ENCODE peak calls at places on chromosomes 3 and 15, in four cellular contexts. D is IMR-90, M is H9, R is mesenchymal stem cell. P is an unnamed sample.

GRCh38 chr3:56930706-56931105 is 129.0 kb upstream of the ARHGEF3 start:
- DNase-seq in D (no peak), M (no peak), R (no peak), P (no peak)

GRCh38 chr15:35305906-35306305 is 220.8 kb upstream of the NANOGP8 start:
- DNase-seq in D (peak; percentile 92), M (no peak), R (peak; percentile 90), P (no peak)

GRCh38 chr3:5768546-5768945 is 581.0 kb downstream of the EDEM1 start:
- DNase-seq in D (no peak), M (no peak), R (no peak), P (no peak)

GRCh38 chr3:64889991-64890390 is 202.2 kb upstream of the ADAMTS9 start:
- DNase-seq in D (peak; percentile 75), M (no peak), R (peak; percentile 69), P (no peak)

GRCh38 chr3:65996605-65997004 is 42.1 kb downstream of the MAGI1 start:
- DNase-seq in D (no peak), M (no peak), R (no peak), P (no peak)

GRCh38 chr3:55579499-55579898 is 92.4 kb upstream of the WNT5A start:
- DNase-seq in D (peak; percentile 81), M (no peak), R (peak; percentile 86), P (no peak)

GRCh38 chr3:160981217-160981938 is 123.8 kb downstream of the B3GALNT1 start:
- DNase-seq in D (no peak), M (no peak), R (peak; percentile 73), P (no peak)

GRCh38 chr3:69292185-69292584 is 93.7 kb downstream of the FRMD4B start:
- DNase-seq in D (no peak), M (no peak), R (no peak), P (no peak)

GRCh38 chr15:66747866-66748265 is 45.8 kb downstream of the SMAD6 start:
- DNase-seq in D (no peak), M (no peak), R (no peak), P (no peak)

GRCh38 chr3:195139876-195140240 is 131.1 kb downstream of the XXYLT1 start:
- DNase-seq in D (peak; percentile 62), M (no peak), R (peak; percentile 17), P (no peak)

GRCh38 chr3:1469687-1470086 is 376.9 kb downstream of the CNTN6 start:
- DNase-seq in D (no peak), M (no peak), R (no peak), P (no peak)

GRCh38 chr3:180987344-180987743 is 2.2 kb downstream of the DNAJC19 start:
- DNase-seq in D (no peak), M (no peak), R (no peak), P (no peak)

GRCh38 chr3:122745365-122746021 is 48.1 kb downstream of the HSPBAP1 start:
- DNase-seq in D (peak; percentile 90), M (no peak), R (peak; percentile 67), P (no peak)

GRCh38 chr15:80386151-80386550 is 18.0 kb upstream of the ARNT2 start:
- DNase-seq in D (no peak), M (no peak), R (no peak), P (no peak)

GRCh38 chr15:62647195-62647865 is 395.2 kb upstream of the TPM1 start:
- DNase-seq in D (peak; percentile 68), M (no peak), R (peak; percentile 41), P (no peak)

GRCh38 chr15:90419202-90419601 is 31.2 kb downstream of the IQGAP1 start:
- DNase-seq in D (no peak), M (no peak), R (peak; percentile 29), P (no peak)

GRCh38 chr15:86063328-86064180 is 16.1 kb upstream of the AGBL1 start:
- DNase-seq in D (no peak), M (no peak), R (no peak), P (peak; percentile 68)

GRCh38 chr15:45399381-45400212 is 21.3 kb upstream of the GATM start:
- DNase-seq in D (peak; percentile 66), M (no peak), R (peak; percentile 72), P (peak; percentile 18)

GRCh38 chr15:66850078-66850991 is 148.3 kb downstream of the SMAD6 start:
- DNase-seq in D (no peak), M (peak; percentile 28), R (peak; percentile 71), P (no peak)

GRCh38 chr15:77387355-77388105 is 32.4 kb downstream of the PEAK1 start:
- DNase-seq in D (peak; percentile 16), M (no peak), R (no peak), P (no peak)

GRCh38 chr3:172543419-172543818 is 20.2 kb upstream of the TNFSF10 start:
- DNase-seq in D (no peak), M (no peak), R (no peak), P (no peak)

GRCh38 chr3:172549144-172549543 is 25.9 kb upstream of the TNFSF10 start:
- DNase-seq in D (peak; percentile 29), M (no peak), R (peak; percentile 28), P (no peak)

GRCh38 chr3:172543884-172544283 is 20.7 kb upstream of the TNFSF10 start:
- DNase-seq in D (no peak), M (no peak), R (no peak), P (no peak)

GRCh38 chr3:172546628-172547214 is 23.5 kb upstream of the TNFSF10 start:
- DNase-seq in D (no peak), M (no peak), R (no peak), P (no peak)

DNA sequence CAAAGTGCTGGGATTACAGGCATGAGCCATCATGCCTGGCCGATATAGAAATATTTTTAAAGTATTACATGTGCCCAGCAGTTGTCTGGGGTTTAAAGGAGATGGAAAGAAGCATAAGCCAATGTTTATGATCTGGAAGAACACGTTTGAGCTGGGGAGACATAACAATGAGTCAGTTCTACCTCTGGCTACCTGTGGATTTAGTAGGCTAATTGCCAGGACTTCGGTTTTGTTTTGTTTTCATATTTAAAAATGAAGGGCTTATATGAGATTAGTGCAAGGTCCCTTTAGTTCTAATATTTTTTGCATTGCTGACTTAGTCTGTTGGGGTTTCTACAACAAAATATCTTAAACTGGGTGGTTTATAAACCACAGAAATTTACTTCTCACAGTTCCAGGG is 22.9 kb upstream of the TNFSF10 start:
- DNase-seq in D (no peak), M (no peak), R (no peak), P (no peak)
- H4K8ac ChIP-seq in D (no peak overlapping the region), M (no peak overlapping the region), R (no peak overlapping the region), P (no peak overlapping the region)

GRCh38 chr3:79461129-79461792 is 306.5 kb downstream of the ROBO1 start:
- DNase-seq in D (no peak), M (no peak), R (no peak), P (no peak)
- H3K4me1 ChIP-seq in D (no peaks in the 10 kb centered on the region), M (no peaks in the 10 kb centered on the region), R (peaks cover 3% of the 10 kb centered on the region), P (no peaks in the 10 kb centered on the region)

GRCh38 chr3:31004025-31004678 is 109.7 kb upstream of the GADL1 start:
- DNase-seq in D (peak; percentile 88), M (no peak), R (peak; percentile 89), P (no peak)
- H4K8ac ChIP-seq in D (no peak overlapping the region), M (no peak overlapping the region), R (no peak overlapping the region), P (no peak overlapping the region)

GRCh38 chr15:75152382-75153079 is 49.2 kb upstream of the C15orf39 start:
- DNase-seq in D (no peak), M (no peak), R (no peak), P (no peak)
- H3K4me1 ChIP-seq in D (no peaks in the 10 kb centered on the region), M (no peaks in the 10 kb centered on the region), R (peaks cover 2% of the 10 kb centered on the region), P (no peaks in the 10 kb centered on the region)

DNA sequence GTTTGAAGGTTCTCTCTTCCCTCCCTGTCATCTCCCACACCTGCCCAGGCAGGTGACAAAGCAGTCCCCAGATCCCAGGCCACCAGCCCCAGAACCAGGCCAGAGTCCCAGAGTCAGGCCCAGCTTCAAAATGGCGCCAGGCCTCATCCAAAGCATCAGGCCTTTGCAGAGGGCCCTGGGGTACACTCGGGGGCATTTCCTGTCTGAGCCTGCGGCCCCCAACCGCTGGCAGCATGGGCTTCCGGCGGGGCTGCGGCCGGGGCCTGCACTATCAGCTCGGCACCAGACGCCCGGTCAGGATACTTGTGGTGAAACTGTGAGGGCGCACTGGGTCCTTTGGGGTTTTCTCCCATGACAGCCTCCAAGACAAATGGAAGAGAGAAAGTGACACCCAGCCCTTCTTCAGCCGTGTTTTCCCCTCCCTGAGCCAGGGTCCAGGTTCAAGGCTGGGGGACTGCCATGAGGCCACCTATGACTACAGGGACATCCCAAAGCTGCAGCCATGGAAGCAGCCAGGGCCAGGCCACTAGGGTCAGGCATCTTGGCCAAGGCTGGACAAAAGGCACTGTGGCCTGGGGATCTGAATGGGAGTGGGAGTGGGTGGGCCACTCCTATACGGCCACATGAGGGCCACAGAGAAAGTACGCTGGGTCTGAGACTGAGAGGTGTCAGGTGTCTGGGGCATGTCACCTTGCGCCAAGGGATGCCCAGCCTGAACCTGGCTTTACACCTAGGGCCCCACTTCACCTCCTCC is 33.9 kb downstream of the RPN1 start:
- DNase-seq in D (no peak), M (no peak), R (no peak), P (no peak)
- H4K8ac ChIP-seq in D (peak overlapping the region; percentile 86), M (no peak overlapping the region), R (peak overlapping the region; percentile 96), P (peak overlapping the region; percentile 7)

GRCh38 chr3:15800780-15801179 is 3.0 kb upstream of the ANKRD28 start:
- DNase-seq in D (no peak), M (no peak), R (no peak), P (no peak)

GRCh38 chr3:15798533-15799245 is 910 bp upstream of the ANKRD28 start:
- DNase-seq in D (no peak), M (no peak), R (no peak), P (no peak)

GRCh38 chr3:15800327-15800726 is 2.5 kb upstream of the ANKRD28 start:
- DNase-seq in D (no peak), M (no peak), R (peak; percentile 33), P (no peak)

GRCh38 chr3:15803913-15804312 is 6.1 kb upstream of the ANKRD28 start:
- DNase-seq in D (no peak), M (no peak), R (no peak), P (no peak)

DNA sequence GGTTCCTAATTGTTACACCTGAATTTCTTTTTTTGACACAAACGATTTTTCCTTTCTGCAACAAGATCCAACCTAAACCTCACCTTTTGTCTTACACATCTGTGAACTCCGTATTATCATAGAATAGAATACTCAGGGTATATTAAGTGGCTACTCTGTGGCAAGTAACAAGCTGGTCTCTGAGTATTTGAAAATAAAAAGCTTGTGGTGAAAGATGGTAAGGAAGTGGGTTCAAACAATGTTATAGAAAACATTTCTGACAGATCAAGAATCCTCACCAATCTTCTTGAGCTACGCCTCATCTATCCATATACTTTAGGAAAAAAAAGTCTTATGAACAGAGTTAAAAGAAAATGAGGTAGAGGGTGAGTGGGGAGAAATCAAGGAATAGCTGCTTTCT is 3.5 kb upstream of the ANKRD28 start:
- DNase-seq in D (no peak), M (no peak), R (no peak), P (no peak)
- H3K4me1 ChIP-seq in D (peaks cover 3% of the 10 kb centered on the region), M (no peaks in the 10 kb centered on the region), R (no peaks in the 10 kb centered on the region), P (peaks cover 3% of the 10 kb centered on the region)

DNA sequence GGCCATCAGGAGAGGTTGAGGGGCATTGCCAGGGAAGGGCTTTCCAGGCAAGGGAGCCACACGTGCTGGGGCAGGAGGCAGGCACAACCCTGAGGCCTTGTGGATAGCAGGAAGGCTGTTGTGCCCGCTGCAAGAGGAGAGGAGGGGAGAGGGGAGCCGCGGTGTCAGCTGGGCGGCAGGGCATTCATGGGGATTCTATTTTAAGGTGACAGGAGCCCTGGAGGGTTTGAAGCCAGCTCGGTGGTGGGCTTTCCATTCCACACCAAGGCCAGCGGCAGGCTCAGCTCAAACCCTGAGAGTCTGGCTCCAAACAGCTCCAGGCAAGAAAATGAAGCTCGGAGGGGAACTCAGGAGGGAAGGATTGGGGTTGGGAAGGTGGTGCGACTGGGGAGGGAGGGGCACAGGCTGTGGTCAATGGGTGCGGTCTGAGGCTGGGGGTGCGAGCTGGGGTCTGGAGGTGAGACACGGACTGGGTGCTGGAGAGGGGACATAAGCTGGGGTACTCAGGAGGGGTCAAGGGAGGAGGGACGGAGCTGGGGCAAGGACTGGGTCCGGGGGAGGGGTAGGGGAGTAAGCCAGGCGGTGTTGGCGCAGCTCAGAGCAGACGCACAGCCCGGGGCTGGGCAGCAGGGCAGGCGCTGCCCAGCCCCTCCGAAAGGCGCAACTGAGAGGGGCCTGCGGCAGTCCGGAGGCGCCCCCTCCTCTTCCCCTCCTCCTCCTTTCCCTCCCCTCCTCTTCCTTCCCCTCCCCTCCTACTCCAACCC is 43.4 kb downstream of the TPRA1 start:
- DNase-seq in D (no peak), M (no peak), R (no peak), P (no peak)
- H4K8ac ChIP-seq in D (peak overlapping the region; percentile 83), M (no peak overlapping the region), R (peak overlapping the region; percentile 97), P (peak overlapping the region; percentile 66)